ENCODE peak calls at places on chromosomes 3 and 15, in eight cellular contexts. One of them, this sample, is unnamed.

GRCh38 chr15:31264534-31265089 is 62.0 kb upstream of the KLF13 start:
- DNase-seq in K562: no peak
- DNase-seq in A549: no peak
- DNase-seq in IMR-90: no peak
- DNase-seq in GM12878: no peak
- DNase-seq in SK-N-SH: no peak
- DNase-seq in HCT116: no peak
- DNase-seq in HepG2: no peak
- DNase-seq in this sample: no peak

GRCh38 chr3:52433328-52434060 is 11.4 kb downstream of the SEMA3G start:
- DNase-seq in K562: no peak
- DNase-seq in A549: no peak
- DNase-seq in IMR-90: no peak
- DNase-seq in GM12878: no peak
- DNase-seq in SK-N-SH: peak
- DNase-seq in HCT116: no peak
- DNase-seq in HepG2: no peak
- DNase-seq in this sample: no peak

GRCh38 chr15:63292771-63293170 is 15.4 kb downstream of the APH1B start:
- DNase-seq in K562: peak
- DNase-seq in A549: no peak
- DNase-seq in IMR-90: peak
- DNase-seq in GM12878: no peak
- DNase-seq in SK-N-SH: no peak
- DNase-seq in HCT116: no peak
- DNase-seq in HepG2: no peak
- DNase-seq in this sample: no peak

GRCh38 chr3:185764168-185764988 is 60.5 kb downstream of the IGF2BP2 start:
- DNase-seq in K562: no peak
- DNase-seq in A549: no peak
- DNase-seq in IMR-90: peak
- DNase-seq in GM12878: no peak
- DNase-seq in SK-N-SH: no peak
- DNase-seq in HCT116: no peak
- DNase-seq in HepG2: no peak
- DNase-seq in this sample: no peak

GRCh38 chr3:34056181-34056910 is 257.9 kb downstream of the PDCD6IP start:
- DNase-seq in K562: peak
- DNase-seq in A549: no peak
- DNase-seq in IMR-90: no peak
- DNase-seq in GM12878: no peak
- DNase-seq in SK-N-SH: no peak
- DNase-seq in HCT116: no peak
- DNase-seq in HepG2: no peak
- DNase-seq in this sample: no peak

GRCh38 chr3:126523745-126524428 is at the start of gene CHST13:
- DNase-seq in K562: peak
- DNase-seq in A549: peak
- DNase-seq in IMR-90: peak
- DNase-seq in GM12878: no peak
- DNase-seq in SK-N-SH: peak
- DNase-seq in HCT116: no peak
- DNase-seq in HepG2: peak
- DNase-seq in this sample: peak

GRCh38 chr3:87793322-87793877 is 265.4 kb downstream of the CGGBP1 start:
- DNase-seq in K562: no peak
- DNase-seq in A549: no peak
- DNase-seq in IMR-90: no peak
- DNase-seq in GM12878: no peak
- DNase-seq in SK-N-SH: no peak
- DNase-seq in HCT116: no peak
- DNase-seq in HepG2: no peak
- DNase-seq in this sample: no peak

GRCh38 chr3:15331606-15332404 is 581 bp downstream of the SH3BP5 start:
- DNase-seq in K562: no peak
- DNase-seq in A549: peak
- DNase-seq in IMR-90: peak
- DNase-seq in GM12878: no peak
- DNase-seq in SK-N-SH: peak
- DNase-seq in HCT116: no peak
- DNase-seq in HepG2: no peak
- DNase-seq in this sample: no peak

GRCh38 chr3:141405581-141405980 is 37.3 kb downstream of the ZBTB38 start:
- DNase-seq in K562: no peak
- DNase-seq in A549: no peak
- DNase-seq in IMR-90: peak
- DNase-seq in GM12878: no peak
- DNase-seq in SK-N-SH: no peak
- DNase-seq in HCT116: no peak
- DNase-seq in HepG2: no peak
- DNase-seq in this sample: no peak

GRCh38 chr3:145243875-145244274 is 917.1 kb downstream of the PLOD2 start:
- DNase-seq in K562: no peak
- DNase-seq in A549: no peak
- DNase-seq in IMR-90: peak
- DNase-seq in GM12878: no peak
- DNase-seq in SK-N-SH: no peak
- DNase-seq in HCT116: no peak
- DNase-seq in HepG2: no peak
- DNase-seq in this sample: no peak

GRCh38 chr3:14507757-14508504 is 32.2 kb downstream of the GRIP2 start:
- DNase-seq in K562: no peak
- DNase-seq in A549: no peak
- DNase-seq in IMR-90: no peak
- DNase-seq in GM12878: no peak
- DNase-seq in SK-N-SH: no peak
- DNase-seq in HCT116: no peak
- DNase-seq in HepG2: no peak
- DNase-seq in this sample: no peak

GRCh38 chr15:73927476-73928240 is 1.4 kb downstream of the LOXL1 start:
- DNase-seq in K562: peak
- DNase-seq in A549: peak
- DNase-seq in IMR-90: peak
- DNase-seq in GM12878: no peak
- DNase-seq in SK-N-SH: peak
- DNase-seq in HCT116: peak
- DNase-seq in HepG2: no peak
- DNase-seq in this sample: no peak

GRCh38 chr3:123098411-123099330 is 31.8 kb downstream of the PDIA5 start:
- DNase-seq in K562: no peak
- DNase-seq in A549: no peak
- DNase-seq in IMR-90: no peak
- DNase-seq in GM12878: no peak
- DNase-seq in SK-N-SH: no peak
- DNase-seq in HCT116: no peak
- DNase-seq in HepG2: no peak
- DNase-seq in this sample: no peak

GRCh38 chr3:134212898-134213665 is 37.6 kb downstream of the RYK start:
- DNase-seq in K562: peak
- DNase-seq in A549: peak
- DNase-seq in IMR-90: peak
- DNase-seq in GM12878: peak
- DNase-seq in SK-N-SH: peak
- DNase-seq in HCT116: peak
- DNase-seq in HepG2: peak
- DNase-seq in this sample: peak

GRCh38 chr15:31169558-31169957 is 68.0 kb upstream of the TRPM1 start:
- DNase-seq in K562: no peak
- DNase-seq in A549: no peak
- DNase-seq in IMR-90: no peak
- DNase-seq in GM12878: no peak
- DNase-seq in SK-N-SH: no peak
- DNase-seq in HCT116: no peak
- DNase-seq in HepG2: no peak
- DNase-seq in this sample: no peak

GRCh38 chr3:122146466-122146865 is 37.0 kb upstream of the CASR start:
- DNase-seq in K562: no peak
- DNase-seq in A549: no peak
- DNase-seq in IMR-90: no peak
- DNase-seq in GM12878: peak
- DNase-seq in SK-N-SH: no peak
- DNase-seq in HCT116: no peak
- DNase-seq in HepG2: no peak
- DNase-seq in this sample: no peak

GRCh38 chr15:95018888-95019545 is 787.7 kb downstream of the MCTP2 start:
- DNase-seq in K562: peak
- DNase-seq in A549: no peak
- DNase-seq in IMR-90: peak
- DNase-seq in GM12878: no peak
- DNase-seq in SK-N-SH: no peak
- DNase-seq in HCT116: no peak
- DNase-seq in HepG2: no peak
- DNase-seq in this sample: no peak

GRCh38 chr15:93321881-93322282 is 232.9 kb upstream of the RGMA start:
- DNase-seq in K562: no peak
- DNase-seq in A549: no peak
- DNase-seq in IMR-90: no peak
- DNase-seq in GM12878: no peak
- DNase-seq in SK-N-SH: no peak
- DNase-seq in HCT116: no peak
- DNase-seq in HepG2: peak
- DNase-seq in this sample: no peak

GRCh38 chr3:150372320-150373118 is 35.6 kb upstream of the TSC22D2 start:
- DNase-seq in K562: no peak
- DNase-seq in A549: peak
- DNase-seq in IMR-90: peak
- DNase-seq in GM12878: no peak
- DNase-seq in SK-N-SH: no peak
- DNase-seq in HCT116: no peak
- DNase-seq in HepG2: peak
- DNase-seq in this sample: no peak

GRCh38 chr3:104297617-104298016 is 1069.1 kb upstream of the ALCAM start:
- DNase-seq in K562: no peak
- DNase-seq in A549: no peak
- DNase-seq in IMR-90: no peak
- DNase-seq in GM12878: no peak
- DNase-seq in SK-N-SH: no peak
- DNase-seq in HCT116: no peak
- DNase-seq in HepG2: no peak
- DNase-seq in this sample: no peak

GRCh38 chr15:41927516-41927915 is 33.7 kb upstream of the SPTBN5 start:
- DNase-seq in K562: no peak
- DNase-seq in A549: no peak
- DNase-seq in IMR-90: no peak
- DNase-seq in GM12878: peak
- DNase-seq in SK-N-SH: no peak
- DNase-seq in HCT116: no peak
- DNase-seq in HepG2: no peak
- DNase-seq in this sample: no peak

GRCh38 chr3:188468672-188469071 is 314.7 kb downstream of the LPP start:
- DNase-seq in K562: no peak
- DNase-seq in A549: no peak
- DNase-seq in IMR-90: no peak
- DNase-seq in GM12878: no peak
- DNase-seq in SK-N-SH: no peak
- DNase-seq in HCT116: no peak
- DNase-seq in HepG2: no peak
- DNase-seq in this sample: no peak

GRCh38 chr3:127997961-127998360 is 54.3 kb upstream of the SEC61A1 start:
- DNase-seq in K562: no peak
- DNase-seq in A549: no peak
- DNase-seq in IMR-90: no peak
- DNase-seq in GM12878: no peak
- DNase-seq in SK-N-SH: no peak
- DNase-seq in HCT116: no peak
- DNase-seq in HepG2: peak
- DNase-seq in this sample: no peak

GRCh38 chr15:43799209-43799944 is 643 bp downstream of the SERINC4 start:
- DNase-seq in K562: peak
- DNase-seq in A549: no peak
- DNase-seq in IMR-90: no peak
- DNase-seq in GM12878: no peak
- DNase-seq in SK-N-SH: no peak
- DNase-seq in HCT116: no peak
- DNase-seq in HepG2: no peak
- DNase-seq in this sample: no peak

GRCh38 chr3:184593923-184594303 is 32.3 kb downstream of the EPHB3 start:
- DNase-seq in K562: no peak
- DNase-seq in A549: no peak
- DNase-seq in IMR-90: no peak
- DNase-seq in GM12878: no peak
- DNase-seq in SK-N-SH: no peak
- DNase-seq in HCT116: no peak
- DNase-seq in HepG2: no peak
- DNase-seq in this sample: no peak

GRCh38 chr3:152206243-152206642 is 62.5 kb upstream of the MBNL1 start:
- DNase-seq in K562: no peak
- DNase-seq in A549: no peak
- DNase-seq in IMR-90: no peak
- DNase-seq in GM12878: no peak
- DNase-seq in SK-N-SH: no peak
- DNase-seq in HCT116: no peak
- DNase-seq in HepG2: no peak
- DNase-seq in this sample: no peak
- TF ChIP-seq RAD21 in K562: no peak
- TF ChIP-seq RAD21 in A549: no peak
- TF ChIP-seq RAD21 in IMR-90: no peak
- TF ChIP-seq RAD21 in GM12878: no peak
- TF ChIP-seq RAD21 in SK-N-SH: no peak
- TF ChIP-seq RAD21 in HCT116: no peak
- TF ChIP-seq RAD21 in HepG2: no peak
- TF ChIP-seq RAD21 in this sample: no peak

GRCh38 chr3:73623996-73624362 is 762 bp downstream of the PDZRN3 start:
- DNase-seq in K562: no peak
- DNase-seq in A549: no peak
- DNase-seq in IMR-90: peak
- DNase-seq in GM12878: no peak
- DNase-seq in SK-N-SH: peak
- DNase-seq in HCT116: no peak
- DNase-seq in HepG2: no peak
- DNase-seq in this sample: peak
- TF ChIP-seq RAD21 in K562: no peak
- TF ChIP-seq RAD21 in A549: no peak
- TF ChIP-seq RAD21 in IMR-90: peak
- TF ChIP-seq RAD21 in GM12878: no peak
- TF ChIP-seq RAD21 in SK-N-SH: peak
- TF ChIP-seq RAD21 in HCT116: no peak
- TF ChIP-seq RAD21 in HepG2: no peak
- TF ChIP-seq RAD21 in this sample: peak

GRCh38 chr15:60526127-60526616 is 47.2 kb upstream of the ICE2 start:
- DNase-seq in K562: peak
- DNase-seq in A549: no peak
- DNase-seq in IMR-90: no peak
- DNase-seq in GM12878: no peak
- DNase-seq in SK-N-SH: peak
- DNase-seq in HCT116: no peak
- DNase-seq in HepG2: no peak
- DNase-seq in this sample: no peak
- TF ChIP-seq RAD21 in K562: no peak
- TF ChIP-seq RAD21 in A549: no peak
- TF ChIP-seq RAD21 in IMR-90: no peak
- TF ChIP-seq RAD21 in GM12878: no peak
- TF ChIP-seq RAD21 in SK-N-SH: no peak
- TF ChIP-seq RAD21 in HCT116: no peak
- TF ChIP-seq RAD21 in HepG2: no peak
- TF ChIP-seq RAD21 in this sample: no peak

DNA sequence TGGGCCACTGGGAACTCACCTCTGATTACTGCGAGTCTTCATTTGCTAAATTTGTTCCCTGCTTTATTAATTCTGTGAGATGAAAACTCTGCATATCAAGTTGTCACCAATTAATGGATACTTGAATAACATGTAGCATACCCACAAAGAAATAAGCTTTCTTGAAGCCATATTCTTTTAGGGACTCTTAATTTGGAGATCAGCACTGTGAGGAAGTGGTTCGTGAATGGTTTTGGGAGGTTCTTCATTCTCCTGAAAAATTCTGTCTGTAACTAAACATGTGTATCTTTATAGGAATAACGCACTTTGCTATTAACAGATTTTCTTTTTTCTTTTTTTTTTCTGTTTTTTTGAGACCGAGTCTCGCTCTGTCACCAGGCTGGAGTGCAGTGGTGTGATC is 19.1 kb upstream of the TBC1D5 start:
- DNase-seq in K562: no peak
- DNase-seq in A549: no peak
- DNase-seq in IMR-90: no peak
- DNase-seq in GM12878: no peak
- DNase-seq in SK-N-SH: no peak
- DNase-seq in HCT116: no peak
- DNase-seq in HepG2: no peak
- DNase-seq in this sample: no peak
- TF ChIP-seq RAD21 in K562: no peak
- TF ChIP-seq RAD21 in A549: no peak
- TF ChIP-seq RAD21 in IMR-90: no peak
- TF ChIP-seq RAD21 in GM12878: no peak
- TF ChIP-seq RAD21 in SK-N-SH: no peak
- TF ChIP-seq RAD21 in HCT116: no peak
- TF ChIP-seq RAD21 in HepG2: no peak
- TF ChIP-seq RAD21 in this sample: no peak

This sample was measured in H1.